ENCODE peak calls at places on chromosomes 16 and 17, in six cellular contexts. B is cardiac fibroblast, L is cardiac muscle cell, Y is IMR-90, S is breast epithelium, C is AG04450. Q is an unnamed sample.

GRCh38 chr16:19523184-19523558 is 571 bp upstream of the CCP110 start:
- DNase-seq in B (no peak), L (no peak), S (no peak), Y (no peak), C (no peak), Q (no peak)

GRCh38 chr16:68105611-68106010 is 20.4 kb downstream of the NFATC3 start:
- DNase-seq in L (no peak), B (no peak), C (no peak), S (no peak), Y (no peak), Q (no peak)

GRCh38 chr17:59762826-59763374 is 55.4 kb downstream of the VMP1 start:
- DNase-seq in C (no peak), Y (no peak), B (no peak), L (no peak), S (no peak), Q (no peak)

GRCh38 chr17:13337864-13338371 is 263.8 kb downstream of the HS3ST3A1 start:
- DNase-seq in B (peak), Y (peak), S (no peak), L (peak), C (peak), Q (peak)

GRCh38 chr16:28884045-28884444 is 5.8 kb downstream of the ATP2A1 start:
- DNase-seq in S (no peak), B (no peak), L (no peak), C (no peak), Y (no peak), Q (no peak)

GRCh38 chr17:28684963-28685362 is 23.0 kb downstream of the SUPT6H start:
- DNase-seq in B (peak), C (no peak), L (no peak), Y (peak), S (no peak), Q (peak)

GRCh38 chr16:84308120-84308519 is 13.4 kb downstream of the WFDC1 start:
- DNase-seq in Y (peak), S (no peak), L (peak), B (peak), C (peak), Q (peak)

GRCh38 chr16:57544129-57544653 is 1.7 kb downstream of the ADGRG5 start:
- DNase-seq in Y (no peak), S (peak), B (no peak), C (no peak), L (no peak), Q (no peak)

GRCh38 chr17:61448042-61448441 is 4.2 kb upstream of the TBX4 start:
- DNase-seq in B (no peak), C (no peak), S (no peak), L (no peak), Y (no peak), Q (no peak)

GRCh38 chr17:63446981-63447687 is 1.0 kb upstream of the CYB561 start:
- DNase-seq in Y (no peak), L (no peak), C (no peak), B (peak), S (no peak), Q (no peak)

GRCh38 chr16:84423416-84423837 is 55.1 kb downstream of the ATP2C2 start:
- DNase-seq in S (no peak), L (no peak), C (no peak), B (peak), Y (peak), Q (peak)

GRCh38 chr17:69898606-69899005 is 176.4 kb upstream of the KCNJ16 start:
- DNase-seq in B (peak), Y (no peak), S (no peak), L (no peak), C (no peak), Q (peak)

GRCh38 chr17:58005728-58006562 is 1.1 kb downstream of the SRSF1 start:
- DNase-seq in L (no peak), B (no peak), S (no peak), Y (no peak), C (no peak), Q (no peak)

GRCh38 chr16:19876501-19877059 is 8.1 kb downstream of the GPRC5B start:
- DNase-seq in B (no peak), Y (no peak), S (no peak), C (no peak), L (no peak), Q (no peak)

GRCh38 chr17:42573095-42573494 is 4.4 kb downstream of the PSMC3IP start:
- DNase-seq in Y (no peak), L (no peak), B (no peak), S (no peak), C (no peak), Q (no peak)

GRCh38 chr16:2090819-2091721 is 43.3 kb downstream of the TSC2 start:
- DNase-seq in L (peak), Y (no peak), C (no peak), S (peak), B (peak), Q (peak)

GRCh38 chr17:18968945-18969887 is 17.3 kb downstream of the SLC5A10 start:
- DNase-seq in S (no peak), C (no peak), B (peak), L (no peak), Y (no peak), Q (peak)

GRCh38 chr16:23670137-23670776 is 8.4 kb upstream of the PLK1 start:
- DNase-seq in S (no peak), C (peak), Y (peak), L (no peak), B (peak), Q (peak)

GRCh38 chr17:44956998-44957981 is 9.7 kb upstream of the KIF18B start:
- DNase-seq in L (no peak), S (no peak), C (no peak), Y (no peak), B (no peak), Q (no peak)

GRCh38 chr17:44948315-44948795 is 782 bp upstream of the KIF18B start:
- DNase-seq in L (no peak), S (no peak), B (no peak), C (no peak), Y (no peak), Q (no peak)

GRCh38 chr17:44956076-44956475 is 8.5 kb upstream of the KIF18B start:
- DNase-seq in C (no peak), Y (no peak), L (no peak), S (no peak), B (no peak), Q (no peak)

GRCh38 chr17:44947461-44948314 is at the start of gene KIF18B:
- DNase-seq in C (peak), L (peak), S (peak), B (peak), Y (peak), Q (peak)

GRCh38 chr17:44952946-44953475 is 5.4 kb upstream of the KIF18B start:
- DNase-seq in B (no peak), Y (no peak), C (no peak), S (peak), L (no peak), Q (no peak)
- TF ChIP-seq CTCF in B (no peak), Y (no peak), C (no peak), S (no peak), L (no peak), Q (no peak)

DNA sequence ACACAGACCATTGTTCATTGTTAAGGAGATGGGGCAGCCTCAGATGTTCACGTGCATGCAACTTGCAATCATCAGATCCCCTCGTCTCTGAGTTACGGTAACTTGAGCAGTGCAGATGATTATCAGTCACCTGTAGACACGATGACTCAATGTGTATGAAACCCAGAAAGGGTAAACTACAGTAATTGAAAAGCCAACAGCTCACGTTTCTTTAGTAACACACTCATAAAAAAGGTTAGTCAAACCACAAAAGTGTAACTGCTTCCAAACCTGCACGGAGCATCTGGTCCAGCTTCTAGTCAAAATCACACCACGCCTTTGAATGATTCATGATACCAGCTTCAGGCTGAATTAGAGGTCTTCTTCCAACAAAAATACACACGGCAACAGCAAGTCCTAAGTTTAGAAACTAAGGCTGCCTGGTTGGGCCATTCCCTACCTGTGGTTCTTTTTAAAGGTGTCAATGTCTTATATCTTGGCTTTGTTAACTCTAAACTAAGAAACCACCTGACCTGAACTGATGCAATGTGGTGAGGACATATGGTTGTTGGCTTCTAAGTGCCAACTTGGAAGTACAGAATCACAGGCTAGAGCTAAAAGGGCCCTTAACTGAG is 32.3 kb downstream of the GRB7 start:
- DNase-seq in C (peak), B (no peak), L (no peak), S (no peak), Y (peak), Q (peak)
- H3K4me3 ChIP-seq in C (no peak), B (no peak), L (no peak), S (no peak), Y (no peak), Q (no peak)

GRCh38 chr17:20085283-20085875 is 76.2 kb downstream of the SPECC1 start:
- DNase-seq in B (peak), C (no peak), L (no peak), S (no peak), Y (no peak), Q (peak)
- TF ChIP-seq CTCF in B (no peak), C (no peak), L (no peak), S (no peak), Y (no peak), Q (no peak)

GRCh38 chr17:71338396-71338795 is 782.4 kb upstream of the SOX9 start:
- DNase-seq in S (no peak), B (peak), L (no peak), Y (peak), C (no peak), Q (peak)

GRCh38 chr17:71339219-71339618 is 781.6 kb upstream of the SOX9 start:
- DNase-seq in S (no peak), L (no peak), B (peak), Y (no peak), C (no peak), Q (no peak)

GRCh38 chr17:71334041-71334781 is 786.6 kb upstream of the SOX9 start:
- DNase-seq in S (no peak), C (no peak), L (no peak), Y (peak), B (no peak), Q (peak)

GRCh38 chr17:71335212-71335611 is 785.6 kb upstream of the SOX9 start:
- DNase-seq in S (no peak), L (no peak), Y (no peak), B (no peak), C (no peak), Q (no peak)

DNA sequence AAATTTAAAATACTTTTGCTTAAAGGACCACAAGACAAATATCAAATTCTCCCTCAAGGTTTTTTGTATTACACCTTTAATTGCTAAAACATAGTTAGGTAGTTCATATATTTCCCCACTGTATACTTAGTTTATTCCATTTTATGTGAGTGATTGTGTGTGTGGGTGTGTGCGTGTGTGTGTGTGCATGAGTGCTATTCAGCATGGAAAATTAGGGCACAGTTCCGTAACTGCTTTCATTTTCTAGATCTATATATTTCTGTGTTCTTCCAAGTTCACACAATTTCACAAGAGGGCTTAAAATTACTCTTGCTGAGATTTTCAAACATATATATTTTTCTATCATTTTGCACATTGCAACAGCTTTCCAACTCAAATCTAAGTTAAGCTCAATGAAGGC is 782.9 kb upstream of the SOX9 start:
- DNase-seq in Y (peak), S (no peak), B (peak), L (no peak), C (no peak), Q (no peak)
- H3K4me3 ChIP-seq in Y (peak), S (no peak), B (no peak), L (no peak), C (peak), Q (no peak)

GRCh38 chr17:65219124-65219523 is 82.0 kb downstream of the RGS9 start:
- DNase-seq in B (no peak), L (no peak), C (no peak), Y (no peak), S (no peak), Q (no peak)
- TF ChIP-seq CTCF in B (peak), L (peak), C (peak), Y (no peak), S (no peak), Q (no peak)

GRCh38 chr17:76775021-76775420 is 37.1 kb downstream of the MFSD11 start:
- DNase-seq in S (no peak), Y (no peak), L (no peak), C (no peak), B (no peak), Q (no peak)

GRCh38 chr17:76772842-76773521 is 35.1 kb downstream of the MFSD11 start:
- DNase-seq in Y (peak), S (no peak), B (peak), L (peak), C (peak), Q (peak)
- H3K4me3 ChIP-seq in Y (no peak), S (no peak), B (peak), L (no peak), C (no peak), Q (peak)

Q was measured in fibroblast of mammary gland.